ENCODE peak calls at places on chromosomes 13 and 19, in eight cellular contexts. L, W, S, E, K, C, D and Y are unnamed samples.
A peak's percentile ranks its signal among the peaks of the same experiment; 100 is the strongest.

GRCh38 chr13:29465741-29466293 is 129.7 kb downstream of the SLC7A1 start:
- DNase-seq in E (no peak), S (no peak), W (no peak), D (peak; percentile 73), K (no peak), L (peak; percentile 56), C (peak; percentile 63), Y (no peak)

GRCh38 chr13:97367016-97367415 is 67.0 kb upstream of the RAP2A start:
- DNase-seq in C (peak; percentile 88), K (no peak), W (peak; percentile 43), S (no peak), D (no peak), L (peak; percentile 29), E (no peak), Y (no peak)

GRCh38 chr19:6654347-6655310 is 15.3 kb downstream of the TNFSF14 start:
- DNase-seq in D (no peak), K (peak; percentile 61), E (peak; percentile 49), L (no peak), C (no peak), W (peak; percentile 68), S (no peak), Y (peak; percentile 63)

GRCh38 chr13:49214917-49215376 is 5.2 kb upstream of the MLNR start:
- DNase-seq in S (peak; percentile 72), D (peak; percentile 32), L (peak; percentile 60), W (peak; percentile 71), E (peak; percentile 42), C (peak; percentile 30), K (peak; percentile 51), Y (peak; percentile 39)

GRCh38 chr19:14433454-14434156 is 499 bp downstream of the PKN1 start:
- DNase-seq in C (no peak), W (no peak), S (peak; percentile 55), D (peak; percentile 38), L (no peak), E (peak; percentile 61), K (peak; percentile 55), Y (no peak)

GRCh38 chr19:39970424-39970673 is 616 bp upstream of the PSMC4 start:
- DNase-seq in W (no peak), E (no peak), C (no peak), K (no peak), L (no peak), D (no peak), S (no peak), Y (peak; percentile 38)

GRCh38 chr19:38388310-38389100 is at the start of gene SPRED3:
- DNase-seq in S (peak; percentile 85), W (no peak), L (no peak), E (no peak), D (peak; percentile 68), K (no peak), C (peak; percentile 77), Y (no peak)

GRCh38 chr13:98853791-98854191 is 101.3 kb upstream of the SLC15A1 start:
- DNase-seq in K (peak; percentile 35), L (peak; percentile 55), S (no peak), C (no peak), D (peak; percentile 5), E (no peak), W (peak; percentile 87), Y (peak; percentile 56)

GRCh38 chr13:111219306-111219705 is 101.1 kb upstream of the TEX29 start:
- DNase-seq in D (no peak), L (peak; percentile 91), S (no peak), E (no peak), C (peak; percentile 82), K (no peak), W (no peak), Y (no peak)

GRCh38 chr19:49952906-49953305 is 8.1 kb downstream of the SIGLEC11 start:
- DNase-seq in K (no peak), W (no peak), D (no peak), L (no peak), C (no peak), S (no peak), E (no peak), Y (no peak)

GRCh38 chr19:28171983-28172382 is 1041.0 kb downstream of the UQCRFS1 start:
- DNase-seq in K (no peak), S (no peak), E (no peak), C (no peak), W (no peak), D (no peak), L (no peak), Y (no peak)

GRCh38 chr13:41064493-41064892 is 3.2 kb downstream of the WBP4 start:
- DNase-seq in L (peak; percentile 84), E (no peak), S (no peak), D (peak; percentile 41), C (peak; percentile 70), W (no peak), K (no peak), Y (no peak)

GRCh38 chr13:94515352-94515751 is 35.9 kb upstream of the DCT start:
- DNase-seq in W (no peak), K (no peak), L (no peak), S (no peak), C (no peak), D (no peak), E (no peak), Y (no peak)

GRCh38 chr13:51534075-51534817 is 50.0 kb upstream of the WDFY2 start:
- DNase-seq in S (no peak), D (peak; percentile 62), K (peak; percentile 10), W (peak; percentile 44), C (no peak), L (peak; percentile 52), E (peak; percentile 55), Y (no peak)

GRCh38 chr13:113611996-113612395 is 27.4 kb downstream of the TFDP1 start:
- DNase-seq in W (no peak), K (no peak), D (no peak), E (no peak), C (no peak), S (no peak), L (no peak), Y (no peak)

GRCh38 chr13:95411641-95412040 is 110.4 kb upstream of the ABCC4 start:
- DNase-seq in D (peak; percentile 86), S (no peak), C (peak; percentile 29), E (no peak), W (no peak), K (no peak), L (peak; percentile 37), Y (no peak)

GRCh38 chr13:43686557-43686956 is 100.2 kb downstream of the ENOX1 start:
- DNase-seq in S (no peak), L (peak; percentile 98), D (peak; percentile 75), W (no peak), C (peak; percentile 88), E (no peak), K (no peak), Y (no peak)

GRCh38 chr19:48501961-48502719 is 9.5 kb downstream of the LMTK3 start:
- DNase-seq in L (peak; percentile 25), W (peak; percentile 69), K (peak; percentile 83), D (peak; percentile 97), S (peak; percentile 100), E (peak; percentile 73), C (peak; percentile 34), Y (peak; percentile 82)

GRCh38 chr13:41746259-41746658 is 214.7 kb downstream of the VWA8 start:
- DNase-seq in W (no peak), C (peak; percentile 79), S (no peak), D (peak; percentile 59), E (no peak), L (peak; percentile 44), K (no peak), Y (no peak)

GRCh38 chr19:35194022-35194984 is 34.2 kb downstream of the FAM187B start:
- DNase-seq in S (no peak), K (no peak), E (no peak), W (no peak), L (no peak), C (no peak), D (no peak), Y (no peak)

GRCh38 chr13:44280461-44280860 is 93.2 kb upstream of the SERP2 start:
- DNase-seq in C (peak; percentile 49), D (peak; percentile 63), L (no peak), W (no peak), E (no peak), K (no peak), S (no peak), Y (no peak)

GRCh38 chr13:32264407-32264806 is 50.8 kb downstream of the ZAR1L start:
- DNase-seq in E (no peak), C (peak; percentile 37), W (no peak), K (no peak), L (peak; percentile 82), D (peak; percentile 85), S (no peak), Y (no peak)

GRCh38 chr19:46347572-46347883 is 641 bp downstream of the PPP5C start:
- DNase-seq in C (no peak), S (no peak), E (no peak), L (no peak), K (no peak), W (no peak), D (no peak), Y (no peak)

GRCh38 chr19:12701596-12702282 is 5.3 kb upstream of the FBXW9 start:
- DNase-seq in S (no peak), D (no peak), E (no peak), L (no peak), C (no peak), K (no peak), W (no peak), Y (no peak)

GRCh38 chr19:18425515-18426415 is 6.6 kb downstream of the SSBP4 start:
- DNase-seq in K (no peak), S (peak; percentile 26), E (no peak), D (no peak), C (peak; percentile 59), L (peak; percentile 74), W (no peak), Y (no peak)

GRCh38 chr13:47890146-47890814 is 110.8 kb downstream of the SUCLA2 start:
- DNase-seq in E (no peak), C (no peak), K (no peak), D (peak; percentile 11), W (no peak), S (no peak), L (peak; percentile 29), Y (no peak)

GRCh38 chr13:107900775-107901174 is 314.6 kb downstream of the LIG4 start:
- DNase-seq in K (no peak), E (no peak), D (peak; percentile 39), C (peak; percentile 32), L (peak; percentile 27), W (no peak), S (no peak), Y (no peak)

GRCh38 chr13:59787679-59788078 is 376.0 kb downstream of the DIAPH3 start:
- DNase-seq in S (no peak), C (no peak), D (no peak), W (no peak), L (no peak), K (no peak), E (no peak), Y (no peak)
- TF ChIP-seq CTCF in S (no peak), C (no peak), D (no peak), W (no peak), L (no peak), K (no peak), E (no peak), Y (no peak)

GRCh38 chr19:3476830-3477229 is 3.5 kb downstream of the SMIM24 start:
- DNase-seq in S (no peak), L (no peak), C (no peak), E (no peak), K (no peak), D (no peak), W (no peak), Y (no peak)
- TF ChIP-seq CTCF in S (no peak), L (no peak), C (no peak), E (no peak), K (no peak), D (no peak), W (no peak), Y (no peak)

GRCh38 chr19:2950286-2951124 is 5.7 kb upstream of the ZNF77 start:
- DNase-seq in E (peak; percentile 100), S (peak; percentile 99), L (peak; percentile 100), D (peak; percentile 100), C (peak; percentile 100), K (peak; percentile 96), W (peak; percentile 99), Y (peak; percentile 99)
- TF ChIP-seq CTCF in E (no peak), S (no peak), L (no peak), D (no peak), C (no peak), K (no peak), W (no peak), Y (no peak)

GRCh38 chr13:36369268-36370107 is 23.3 kb upstream of the SPART start:
- DNase-seq in C (peak; percentile 20), L (no peak), K (no peak), S (no peak), E (no peak), W (no peak), D (no peak), Y (no peak)
- TF ChIP-seq CTCF in C (no peak), L (no peak), K (no peak), S (no peak), E (no peak), W (no peak), D (no peak), Y (no peak)